ENCODE peak calls at places on chromosomes 13 and 19, in six cellular contexts. Q, I, N, P, F and T are unnamed samples.

GRCh38 chr19:5903054-5903501 is 512 bp downstream of the NDUFA11 start:
- DNase-seq in F (no peak), N (no peak), I (no peak), P (no peak), Q (peak), T (no peak)

GRCh38 chr13:82962422-82962821 is 919.9 kb downstream of the SLITRK1 start:
- DNase-seq in P (no peak), I (no peak), Q (peak), F (no peak), N (no peak), T (no peak)

GRCh38 chr19:27676334-27676733 is 1536.6 kb downstream of the UQCRFS1 start:
- DNase-seq in N (no peak), P (no peak), F (no peak), Q (no peak), I (no peak), T (no peak)

GRCh38 chr13:39616087-39616694 is 13.2 kb upstream of the LHFPL6 start:
- DNase-seq in Q (peak), I (no peak), N (peak), P (no peak), F (peak), T (no peak)

GRCh38 chr13:64527561-64527960 is 2702.6 kb downstream of the PCDH9 start:
- DNase-seq in Q (no peak), I (no peak), N (no peak), P (no peak), F (no peak), T (no peak)

GRCh38 chr13:95060120-95060519 is 241.1 kb downstream of the ABCC4 start:
- DNase-seq in Q (no peak), N (no peak), F (no peak), I (no peak), P (no peak), T (no peak)

GRCh38 chr13:108551674-108552073 is 77.7 kb upstream of the MYO16 start:
- DNase-seq in I (no peak), P (no peak), N (no peak), Q (no peak), F (no peak), T (no peak)

GRCh38 chr13:79937311-79938243 is 403.3 kb downstream of the SPRY2 start:
- DNase-seq in N (no peak), Q (no peak), P (no peak), F (no peak), I (no peak), T (no peak)

GRCh38 chr19:47623151-47623920 is 14.4 kb downstream of the BICRA start:
- DNase-seq in N (no peak), I (no peak), Q (no peak), P (no peak), F (no peak), T (no peak)

GRCh38 chr19:47628058-47628771 is 19.3 kb downstream of the BICRA start:
- DNase-seq in N (no peak), I (no peak), Q (no peak), F (no peak), P (peak), T (no peak)

GRCh38 chr19:47625650-47626049 is 16.7 kb downstream of the BICRA start:
- DNase-seq in F (no peak), N (no peak), Q (no peak), I (no peak), P (no peak), T (no peak)

GRCh38 chr19:47623921-47624391 is 15.0 kb downstream of the BICRA start:
- DNase-seq in F (no peak), I (no peak), P (no peak), N (no peak), Q (no peak), T (no peak)

GRCh38 chr19:47626238-47626637 is 17.3 kb downstream of the BICRA start:
- DNase-seq in F (no peak), I (no peak), P (no peak), Q (no peak), N (no peak), T (no peak)
- H3K27ac ChIP-seq in F (no peak), I (no peak), P (peak), Q (no peak), N (peak), T (no peak)

GRCh38 chr19:58294743-58295374 is 10.3 kb upstream of the ERVK3-1 start:
- DNase-seq in Q (no peak), P (no peak), N (no peak), F (no peak), I (no peak), T (no peak)
- TF ChIP-seq CTCF in Q (no peak), P (no peak), N (no peak), F (no peak), I (no peak), T (no peak)

DNA sequence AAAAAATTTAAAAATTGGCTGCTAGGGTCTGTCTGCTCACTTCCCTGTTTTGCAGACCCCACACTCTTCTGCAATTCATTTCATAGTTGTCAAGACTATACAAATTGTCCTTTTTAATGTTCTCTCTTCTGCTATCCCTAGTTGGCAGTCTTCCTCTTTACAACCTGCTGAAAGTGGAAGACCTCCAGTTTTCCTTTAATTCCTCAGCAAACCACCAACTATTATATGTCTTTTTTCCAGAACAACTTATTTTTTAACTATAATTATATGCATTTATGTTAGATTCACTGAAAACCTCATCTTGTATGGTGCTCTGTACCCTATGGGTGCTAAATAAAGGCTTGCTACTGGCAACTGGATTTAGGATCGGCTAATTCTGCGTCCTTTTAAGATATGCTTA is 1.1 kb upstream of the PHF11 start:
- DNase-seq in N (no peak), F (no peak), Q (no peak), P (no peak), I (no peak), T (no peak)
- H3K27ac ChIP-seq in N (peak), F (no peak), Q (no peak), P (no peak), I (peak), T (peak)

DNA sequence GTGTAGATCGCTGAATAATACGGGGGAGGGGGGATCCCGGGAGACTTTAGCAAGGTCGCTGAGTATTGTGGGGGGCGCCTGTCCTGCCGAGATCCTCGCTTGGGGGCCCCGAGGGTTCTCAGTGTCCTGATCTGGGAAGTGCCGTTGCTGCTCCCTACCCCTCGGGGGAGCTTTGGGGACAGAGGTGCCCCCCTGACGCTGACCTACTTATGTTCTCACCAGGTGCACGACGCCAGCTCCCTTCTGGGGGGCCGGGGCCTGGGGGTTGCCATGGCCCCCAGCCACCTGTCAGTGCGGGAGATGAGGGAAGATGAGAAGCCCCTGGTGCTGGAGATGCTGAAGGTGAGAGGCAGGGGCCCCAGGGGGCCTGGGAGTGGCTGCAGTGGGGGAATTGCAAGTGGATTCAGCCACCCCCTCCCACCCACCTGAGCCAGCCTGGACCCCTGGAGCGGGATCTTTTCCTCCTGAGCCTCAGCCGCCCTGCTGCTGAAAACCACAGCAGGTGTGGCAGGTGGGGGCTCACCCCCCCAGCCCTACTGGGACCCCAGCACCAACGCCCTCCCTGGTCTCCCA is 537 bp downstream of the NAT14 start:
- DNase-seq in F (no peak), I (no peak), P (no peak), N (no peak), Q (no peak), T (no peak)
- TF ChIP-seq CTCF in F (no peak), I (no peak), P (no peak), N (no peak), Q (no peak), T (no peak)

GRCh38 chr19:55058781-55059610 is 4.0 kb downstream of the RDH13 start:
- DNase-seq in N (no peak), P (peak), Q (no peak), I (no peak), F (no peak), T (no peak)
- H3K27ac ChIP-seq in N (no peak), P (no peak), Q (no peak), I (no peak), F (no peak), T (no peak)

DNA sequence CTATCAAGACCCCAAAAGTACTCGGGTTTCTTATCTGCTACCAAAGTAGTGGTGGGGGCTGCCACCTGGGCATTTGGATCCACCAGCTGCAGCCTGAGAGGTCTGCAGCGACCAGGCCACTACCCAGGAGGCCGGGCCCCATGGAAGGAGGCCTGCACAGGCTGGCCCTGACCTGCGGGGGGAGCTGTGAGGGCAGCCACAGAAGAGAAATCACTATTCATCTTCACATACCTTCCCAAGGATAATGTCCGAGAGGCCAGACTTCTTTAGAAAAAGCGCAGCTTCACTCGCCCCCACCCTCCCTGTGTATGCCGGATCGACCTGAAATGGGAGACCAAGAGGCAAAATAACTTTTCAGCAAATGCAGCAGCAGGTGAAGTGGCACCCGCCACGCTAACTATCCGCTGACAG is 30.1 kb downstream of the EPS15L1 start:
- DNase-seq in Q (no peak), I (no peak), F (no peak), N (no peak), P (no peak), T (no peak)
- TF ChIP-seq CTCF in Q (peak), I (no peak), F (peak), N (peak), P (peak), T (no peak)

GRCh38 chr19:4064551-4065260 is 2.0 kb downstream of the ZBTB7A start:
- DNase-seq in N (peak), F (peak), P (peak), Q (peak), I (no peak), T (peak)

GRCh38 chr19:4066682-4067395 is at the start of gene ZBTB7A:
- DNase-seq in F (peak), N (peak), Q (peak), P (peak), I (peak), T (peak)

GRCh38 chr19:4064073-4064550 is 2.6 kb downstream of the ZBTB7A start:
- DNase-seq in P (no peak), I (no peak), F (peak), Q (peak), N (peak), T (no peak)

GRCh38 chr19:4066176-4066606 is 508 bp downstream of the ZBTB7A start:
- DNase-seq in N (peak), F (no peak), Q (no peak), P (peak), I (peak), T (no peak)

DNA sequence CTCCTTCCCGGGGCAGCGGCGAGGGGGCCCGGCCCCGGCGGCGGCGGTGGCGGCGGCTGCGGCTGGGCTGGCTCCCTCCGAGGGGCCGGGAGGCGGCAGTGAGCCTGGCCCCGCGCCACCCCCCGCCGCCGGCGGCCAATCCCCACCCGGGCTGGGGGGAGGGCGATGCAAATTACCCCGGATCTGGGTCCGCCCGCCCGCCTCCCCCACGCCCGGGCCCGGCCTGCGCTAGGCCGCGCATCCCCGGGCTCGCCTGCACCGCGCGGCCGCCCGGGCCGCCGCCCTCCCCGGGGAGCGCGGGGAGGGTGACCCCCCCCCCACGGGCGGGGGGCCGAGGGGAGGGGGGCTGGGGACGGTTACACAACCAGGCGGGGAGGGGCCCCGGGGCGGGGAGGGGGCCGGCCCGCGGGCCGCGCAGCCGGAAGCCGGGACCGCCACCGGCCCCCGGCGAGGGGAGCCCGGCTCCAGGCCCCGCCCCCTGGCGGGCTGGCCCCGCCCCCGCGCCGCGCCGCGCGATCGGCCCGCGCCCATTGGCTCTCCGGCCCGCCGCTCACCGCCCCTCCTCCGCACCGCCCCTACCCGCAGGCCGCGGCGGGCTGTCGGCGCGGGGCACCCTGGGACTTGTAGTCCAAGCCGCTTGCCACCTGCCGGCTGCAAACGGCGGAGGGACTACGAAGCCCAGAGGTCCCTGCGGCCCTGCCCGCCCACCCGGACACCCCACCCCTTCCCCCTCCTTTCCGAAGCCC is 1.1 kb downstream of the ZBTB7A start:
- DNase-seq in I (peak), Q (peak), P (peak), N (peak), F (peak), T (peak)
- H3K27ac ChIP-seq in I (peak), Q (peak), P (peak), N (peak), F (peak), T (peak)